ENCODE peak calls at places on chromosomes 12 and 14, in five cellular contexts. I, V, N, A and J are unnamed samples.

GRCh38 chr12:112716099-112717093 is 75.2 kb upstream of the RPH3A start:
- DNase-seq in I (no peak), V (peak; percentile 13), A (no peak), N (no peak), J (no peak)

GRCh38 chr12:49030714-49031572 is 12.4 kb upstream of the PRKAG1 start:
- DNase-seq in V (no peak), A (no peak), N (peak; percentile 45), I (no peak), J (no peak)

GRCh38 chr12:96456265-96456974 is 33.0 kb upstream of the CFAP54 start:
- DNase-seq in I (no peak), N (no peak), V (no peak), A (no peak), J (no peak)

GRCh38 chr12:113138826-113139225 is 3.3 kb upstream of the RASAL1 start:
- DNase-seq in V (no peak), N (no peak), I (no peak), A (no peak), J (no peak)

GRCh38 chr12:67630373-67631088 is 18.0 kb upstream of the DYRK2 start:
- DNase-seq in I (peak; percentile 45), N (peak; percentile 52), V (peak; percentile 24), A (peak; percentile 51), J (peak; percentile 37)

GRCh38 chr14:89251066-89251465 is 166.0 kb downstream of the FOXN3 start:
- DNase-seq in V (no peak), I (no peak), N (no peak), A (no peak), J (no peak)

GRCh38 chr14:55301722-55302121 is 30.5 kb downstream of the FBXO34 start:
- DNase-seq in N (no peak), V (peak; percentile 25), A (no peak), I (no peak), J (no peak)

GRCh38 chr12:94297325-94297724 is 148.9 kb downstream of the PLXNC1 start:
- DNase-seq in V (no peak), N (no peak), A (no peak), I (no peak), J (no peak)

GRCh38 chr12:26198742-26199141 is 3.4 kb downstream of the SSPN start:
- DNase-seq in A (no peak), I (no peak), V (peak; percentile 26), N (no peak), J (peak; percentile 28)

GRCh38 chr12:8081228-8081920 is 700 bp upstream of the NECAP1 start:
- DNase-seq in N (no peak), A (peak; percentile 40), V (peak; percentile 64), I (no peak), J (no peak)

GRCh38 chr12:1821805-1822204 is 1.4 kb downstream of the LRTM2 start:
- DNase-seq in N (no peak), I (no peak), A (no peak), V (no peak), J (no peak)

GRCh38 chr12:106030210-106031175 is 108.3 kb downstream of the NUAK1 start:
- DNase-seq in V (peak; percentile 5), I (no peak), A (no peak), N (no peak), J (no peak)

GRCh38 chr12:23751641-23752040 is 197.8 kb downstream of the SOX5 start:
- DNase-seq in V (no peak), A (no peak), I (no peak), N (no peak), J (no peak)

GRCh38 chr12:26473291-26473690 is 277.9 kb downstream of the SSPN start:
- DNase-seq in I (no peak), N (no peak), A (peak; percentile 30), V (no peak), J (no peak)

GRCh38 chr12:132160016-132160415 is 15.8 kb downstream of the NOC4L start:
- DNase-seq in N (no peak), I (no peak), V (no peak), A (no peak), J (peak; percentile 19)

GRCh38 chr12:54459355-54459754 is 14.0 kb downstream of the GTSF1 start:
- DNase-seq in N (no peak), A (no peak), V (no peak), I (no peak), J (no peak)
- H3K27me3 ChIP-seq in N (no peaks in the 10 kb centered on the region), A (no peaks in the 10 kb centered on the region), V (peaks cover 11% of the 10 kb centered on the region), I (no peaks in the 10 kb centered on the region), J (no peaks in the 10 kb centered on the region)

GRCh38 chr12:13452955-13453570 is 256.5 kb downstream of the EMP1 start:
- DNase-seq in V (no peak), N (no peak), I (no peak), A (no peak), J (no peak)
- TF ChIP-seq POLR2A in V (no peak), N (no peak), I (no peak), A (no peak), J (no peak)

GRCh38 chr14:21721504-21721903 is 47.9 kb upstream of the OR4E1 start:
- DNase-seq in I (no peak), A (no peak), N (no peak), V (no peak), J (no peak)
- H3K27me3 ChIP-seq in I (no peaks in the 10 kb centered on the region), A (no peaks in the 10 kb centered on the region), N (no peaks in the 10 kb centered on the region), V (no peaks in the 10 kb centered on the region), J (no peaks in the 10 kb centered on the region)

DNA sequence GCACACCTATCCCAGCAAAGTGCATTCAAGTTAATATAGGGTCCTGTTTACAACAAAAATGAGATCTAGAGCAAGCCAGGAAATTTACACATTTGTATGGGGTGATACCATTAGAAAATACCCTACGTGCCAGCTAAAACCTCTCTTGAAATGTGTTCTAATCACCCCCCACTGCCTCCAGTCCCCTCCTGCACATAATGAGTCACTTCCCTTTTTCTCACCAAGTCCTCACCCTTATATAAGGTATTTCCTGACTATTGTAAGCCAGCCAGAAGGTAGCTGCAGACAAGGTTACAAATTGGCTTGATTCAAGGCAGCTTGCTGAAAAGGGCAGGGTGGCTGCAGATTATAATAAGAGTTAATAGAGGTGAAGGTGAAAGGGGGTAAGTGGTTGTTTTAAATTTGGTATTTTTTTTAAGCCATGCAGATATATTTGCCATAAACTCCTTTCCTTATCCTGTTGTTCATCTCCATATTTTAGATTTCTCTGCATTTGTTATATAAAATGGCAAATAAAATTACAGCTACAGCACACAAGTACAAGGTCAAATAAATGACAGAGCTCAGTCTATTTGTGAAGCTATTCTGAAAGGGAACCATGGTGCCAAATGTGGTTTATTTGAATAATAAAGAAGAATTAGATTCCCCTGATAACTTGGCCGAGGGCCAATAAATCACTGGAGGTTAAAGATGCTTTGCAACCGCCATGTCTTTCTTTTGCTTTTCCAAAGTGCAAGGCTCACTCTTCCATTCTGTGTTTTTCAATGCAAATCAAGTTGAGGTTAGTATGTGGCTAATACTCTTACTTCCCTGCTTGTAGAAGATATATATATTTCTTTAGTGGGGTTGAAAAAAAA is 385.9 kb downstream of the EGLN3 start:
- DNase-seq in A (no peak), V (no peak), N (no peak), I (no peak), J (no peak)
- TF ChIP-seq POLR2A in A (no peak), V (no peak), N (no peak), I (no peak), J (no peak)

GRCh38 chr12:111155020-111155419 is 213.9 kb downstream of the PHETA1 start:
- DNase-seq in A (no peak), I (no peak), V (no peak), N (no peak), J (no peak)
- H3K27me3 ChIP-seq in A (no peaks in the 10 kb centered on the region), I (peaks cover 4% of the 10 kb centered on the region), V (peaks cover 18% of the 10 kb centered on the region), N (no peaks in the 10 kb centered on the region), J (peaks cover 16% of the 10 kb centered on the region)